ENCODE peak calls at places on chromosomes 12 and 14, in four cellular contexts. G is naive thymus-derived CD4-positive, alpha-beta T cell; F is stimulated activated CD8-positive, alpha-beta memory T cell treated with anti-CD3 and anti-CD28 coated beads, Interleukin-12 subunit alpha, Interleukin-12 subunit beta, amount 100 ng/mL, for 4 hours; K is astrocyte of the cerebellum. E is an unnamed sample.

GRCh38 chr12:109723311-109723791 is 9.7 kb downstream of the FAM222A start:
- DNase-seq in G (no peak), F (no peak), K (no peak), E (no peak)

GRCh38 chr14:69685716-69686115 is 74.3 kb downstream of the SUSD6 start:
- DNase-seq in G (no peak), F (no peak), K (peak), E (no peak)

GRCh38 chr12:25245491-25245890 is 5.2 kb downstream of the KRAS start:
- DNase-seq in G (no peak), F (no peak), K (no peak), E (no peak)

GRCh38 chr14:101019974-101020710 is 116.6 kb upstream of the RTL1 start:
- DNase-seq in G (no peak), F (no peak), K (no peak), E (no peak)

GRCh38 chr14:68312884-68313725 is 479.8 kb downstream of the ZFP36L1 start:
- DNase-seq in G (no peak), F (no peak), K (no peak), E (peak)

GRCh38 chr12:130634866-130635265 is 81.2 kb downstream of the RIMBP2 start:
- DNase-seq in G (no peak), F (no peak), K (no peak), E (no peak)

GRCh38 chr14:85529803-85530574 is at the start of gene FLRT2:
- DNase-seq in G (no peak), F (no peak), K (no peak), E (no peak)

GRCh38 chr14:97846156-97846555 is 1049.0 kb downstream of the VRK1 start:
- DNase-seq in G (no peak), F (no peak), K (no peak), E (no peak)

E was measured in B cell.